ENCODE peak calls at places on chromosome 19, in nine cellular contexts. R is fibroblast of mammary gland, X is sigmoid colon, C is transverse colon, T is cardiac muscle cell, F is RWPE1, M is mesothelial cell of epicardium, G is GM12865, Z is astrocyte of the spinal cord. E is an unnamed sample.

GRCh38 chr19:58038688-58039204 is 4.9 kb downstream of the ZSCAN1 start:
- DNase-seq in R (no peak), X (no peak), C (no peak), T (no peak), F (no peak), M (no peak), G (no peak), Z (no peak), E (no peak)

GRCh38 chr19:20453424-20453938 is 112.1 kb downstream of the ZNF737 start:
- DNase-seq in R (no peak), X (no peak), C (no peak), T (no peak), F (no peak), M (no peak), G (no peak), Z (no peak), E (no peak)

GRCh38 chr19:33580026-33580644 is 41.6 kb upstream of the CHST8 start:
- DNase-seq in R (no peak), X (no peak), C (no peak), T (no peak), F (no peak), M (no peak), G (no peak), Z (no peak), E (no peak)

GRCh38 chr19:8731428-8732169 is 10.2 kb downstream of the OR2Z1 start:
- DNase-seq in R (no peak), X (no peak), C (no peak), T (no peak), F (no peak), M (no peak), G (no peak), Z (no peak), E (no peak)

GRCh38 chr19:50882188-50882587 is 8.9 kb downstream of the KLK2 start:
- DNase-seq in R (no peak), X (no peak), C (no peak), T (no peak), F (no peak), M (no peak), G (no peak), Z (no peak), E (no peak)

GRCh38 chr19:50387868-50388245 is 3.7 kb downstream of the POLD1 start:
- DNase-seq in R (no peak), X (no peak), C (no peak), T (no peak), F (no peak), M (no peak), G (no peak), Z (no peak), E (no peak)

GRCh38 chr19:16594131-16594586 is 21.9 kb upstream of the SLC35E1 start:
- DNase-seq in R (no peak), X (no peak), C (peak), T (no peak), F (no peak), M (no peak), G (peak), Z (no peak), E (peak)

GRCh38 chr19:49887037-49887652 is 9.5 kb downstream of the IL4I1 start:
- DNase-seq in R (no peak), X (no peak), C (no peak), T (no peak), F (no peak), M (no peak), G (no peak), Z (no peak), E (no peak)

GRCh38 chr19:5249526-5249925 is 91.1 kb downstream of the PTPRS start:
- DNase-seq in R (no peak), X (no peak), C (no peak), T (no peak), F (no peak), M (no peak), G (no peak), Z (no peak), E (no peak)

GRCh38 chr19:46471116-46471733 is at the start of gene PNMA8A:
- DNase-seq in R (peak), X (peak), C (peak), T (peak), F (peak), M (peak), G (no peak), Z (peak), E (peak)

DNA sequence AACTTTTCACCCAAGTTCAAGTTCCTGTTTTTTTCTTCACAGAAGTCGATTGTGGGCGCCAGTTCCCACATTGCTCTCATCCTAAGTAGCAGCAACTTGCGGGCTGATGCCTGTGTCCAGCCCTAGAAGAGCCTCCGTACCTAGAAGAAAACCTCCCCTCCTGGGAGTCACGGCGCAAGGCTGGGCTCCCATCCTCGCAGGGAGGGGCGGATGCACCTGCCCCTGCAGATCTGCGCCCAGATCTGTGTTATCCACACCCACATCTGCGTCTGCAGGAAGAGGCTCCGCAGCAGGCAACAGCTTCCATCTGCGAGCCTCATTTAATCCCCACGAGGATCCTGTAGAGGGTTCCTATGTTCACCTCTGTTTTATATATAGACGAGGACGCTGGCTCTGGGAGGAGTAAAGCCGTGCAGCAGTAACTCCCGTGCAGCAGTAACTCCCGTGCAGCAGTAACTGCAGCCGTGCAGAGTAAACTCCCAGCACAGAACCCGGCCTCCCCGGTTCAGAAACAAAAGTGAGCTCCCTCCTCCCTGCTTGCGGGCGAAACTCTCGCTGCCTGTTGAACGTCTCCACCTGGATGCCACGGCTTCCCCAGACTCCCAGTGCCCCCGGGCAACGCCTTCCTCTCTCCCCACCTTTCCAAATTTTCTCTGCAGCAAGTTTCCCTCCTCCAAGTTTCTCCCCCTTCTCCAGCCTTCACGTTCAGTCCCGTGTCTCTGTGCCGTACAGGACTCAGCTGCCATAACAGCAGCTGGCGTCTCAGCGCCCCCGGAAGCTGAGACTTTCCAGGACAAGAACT is 23.5 kb upstream of the LAIR1 start:
- DNase-seq in R (no peak), X (no peak), C (peak), T (no peak), F (no peak), M (no peak), G (peak), Z (no peak), E (peak)
- TF ChIP-seq CTCF in R (no peak), X (no peak), C (no peak), T (no peak), F (no peak), M (no peak), G (no peak), Z (no peak), E (no peak)

DNA sequence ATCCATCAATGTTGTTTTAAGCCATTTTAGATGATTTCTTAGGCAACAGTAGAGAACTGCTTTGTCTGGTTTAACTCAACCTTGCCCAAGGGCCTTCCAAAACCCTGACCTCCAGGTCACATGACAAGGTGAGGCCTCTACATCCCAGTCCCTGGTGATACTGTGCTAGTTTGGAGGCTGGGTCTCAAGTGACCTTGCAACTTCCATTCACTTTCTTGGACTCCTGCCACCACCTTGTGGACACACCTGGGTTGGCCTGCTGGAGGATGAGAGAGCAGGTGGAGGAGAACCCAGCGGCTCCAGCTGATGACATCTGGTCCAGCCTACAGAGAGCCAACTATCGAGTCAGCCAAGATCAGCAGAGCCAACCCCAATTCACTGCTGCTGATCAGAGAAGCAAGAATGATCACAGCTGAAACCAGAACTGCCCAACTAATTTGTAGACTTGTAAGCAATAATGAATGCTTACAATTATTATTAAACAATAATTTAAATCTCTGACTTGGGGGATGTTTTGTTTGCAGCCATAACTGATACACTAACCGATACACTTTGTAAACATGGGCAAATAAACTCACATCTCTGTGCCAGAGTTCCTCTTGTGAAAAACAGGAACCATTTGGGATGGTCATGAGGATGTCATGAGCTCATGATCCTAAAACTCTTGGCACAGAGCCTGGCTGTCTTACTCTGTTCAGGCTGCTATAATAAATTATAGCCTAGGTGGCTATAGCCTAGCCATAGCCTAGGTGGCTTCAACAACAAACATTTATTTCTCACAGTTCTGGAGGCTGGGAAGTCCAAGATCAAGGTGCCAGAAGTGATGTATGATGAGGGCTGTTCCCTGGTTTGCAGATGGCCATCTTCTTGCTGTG is 11.5 kb downstream of the FAM187B start:
- DNase-seq in R (no peak), X (no peak), C (peak), T (no peak), F (no peak), M (no peak), G (peak), Z (no peak), E (peak)
- TF ChIP-seq CTCF in R (no peak), X (no peak), C (no peak), T (no peak), F (no peak), M (no peak), G (peak), Z (no peak), E (no peak)

GRCh38 chr19:7730286-7731217 is 1.4 kb downstream of the CLEC4G start:
- DNase-seq in R (no peak), X (no peak), C (no peak), T (no peak), F (no peak), M (no peak), G (no peak), Z (no peak), E (no peak)
- TF ChIP-seq CTCF in R (no peak), X (no peak), C (no peak), T (no peak), F (no peak), M (no peak), G (no peak), Z (no peak), E (no peak)

DNA sequence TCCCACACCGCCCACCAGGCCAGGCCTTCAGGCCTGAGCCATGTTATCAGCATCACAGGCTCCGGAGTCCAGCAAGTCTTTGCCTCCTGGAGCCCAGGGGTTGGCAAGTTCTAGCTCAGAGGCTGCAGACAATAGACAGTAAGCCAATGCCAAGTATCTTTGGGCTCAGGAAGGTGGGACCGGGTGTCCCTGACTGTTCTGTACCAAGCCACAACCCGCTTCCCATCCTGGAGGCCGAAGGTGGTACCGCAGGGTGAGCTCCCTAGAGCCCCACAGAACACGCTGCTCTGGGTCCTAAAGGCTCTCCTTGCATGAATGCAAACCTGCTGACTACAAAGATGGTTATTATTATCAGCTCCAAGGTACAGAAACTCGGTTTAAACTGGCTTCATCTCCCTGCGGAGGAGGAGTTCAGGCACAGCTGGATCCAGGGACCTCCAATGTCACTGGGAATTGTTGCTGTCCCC is 5.5 kb upstream of the FSTL3 start:
- DNase-seq in R (no peak), X (no peak), C (no peak), T (no peak), F (no peak), M (no peak), G (no peak), Z (no peak), E (no peak)
- TF ChIP-seq CTCF in R (no peak), X (no peak), C (no peak), T (peak), F (no peak), M (peak), G (peak), Z (no peak), E (no peak)

GRCh38 chr19:11092181-11092538 is 2.9 kb downstream of the LDLR start:
- DNase-seq in R (peak), X (no peak), C (no peak), T (peak), F (no peak), M (no peak), G (peak), Z (peak), E (peak)
- TF ChIP-seq CTCF in R (no peak), X (no peak), C (no peak), T (no peak), F (no peak), M (no peak), G (no peak), Z (no peak), E (no peak)

DNA sequence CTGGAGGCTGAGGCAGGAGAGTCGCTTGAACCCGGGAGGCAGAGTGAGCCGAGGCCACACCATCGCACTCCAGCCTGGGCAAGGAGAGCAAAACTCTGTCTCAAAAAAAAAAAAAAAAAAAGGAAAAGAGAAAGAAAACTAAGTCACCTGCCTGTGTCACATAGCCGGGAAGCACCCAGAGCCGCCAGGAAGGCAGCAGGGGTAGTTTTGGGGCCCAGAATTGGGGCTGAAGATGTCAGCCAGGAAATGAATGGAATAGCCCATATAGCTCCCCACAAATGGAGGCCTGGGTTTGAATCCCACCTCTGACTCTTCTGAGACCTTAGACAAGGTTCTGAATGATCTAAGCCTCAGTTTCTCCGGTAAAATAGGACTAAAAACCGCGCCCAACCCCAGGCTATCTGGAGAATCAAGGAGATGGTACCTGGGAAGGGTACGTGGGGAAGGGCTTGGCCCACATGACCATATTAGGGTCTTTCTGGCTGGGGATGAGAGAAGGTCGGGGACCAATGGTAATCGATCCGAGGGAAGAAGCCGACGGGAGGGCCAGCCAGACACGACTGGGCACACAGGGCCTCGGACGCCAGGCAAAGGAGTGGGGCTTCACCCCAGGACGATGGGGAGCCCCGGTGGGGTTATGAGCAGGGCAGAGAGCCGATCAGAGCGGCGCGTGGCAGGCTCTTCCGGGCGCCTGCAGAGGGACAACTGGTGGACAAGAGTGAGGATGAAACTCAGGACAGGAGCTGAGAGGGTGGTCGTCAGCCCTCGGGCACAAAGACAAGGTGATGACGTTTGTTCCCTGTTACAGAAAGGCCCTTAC is 14.4 kb downstream of the CCDC124 start:
- DNase-seq in R (no peak), X (no peak), C (no peak), T (no peak), F (no peak), M (peak), G (no peak), Z (no peak), E (peak)
- TF ChIP-seq CTCF in R (no peak), X (no peak), C (no peak), T (no peak), F (no peak), M (no peak), G (no peak), Z (no peak), E (no peak)

E was measured in GM20000.